ENCODE peak calls at places on chromosomes 1 and 21, in five cellular contexts. V is AG09309; S is GM12892; R is stimulated activated CD8-positive, alpha-beta memory T cell treated with anti-CD3 and anti-CD28 coated beads, Interleukin-7, amount 100 ng/mL, for 24 hours; H is T follicular helper cell. A is an unnamed sample.
A peak's percentile ranks its signal among the peaks of the same experiment; 100 is the strongest.

GRCh38 chr21:37463083-37463780 is 96.7 kb downstream of the DYRK1A start:
- DNase-seq in V (no peak), S (no peak), R (no peak), H (no peak), A (peak; percentile 57)

GRCh38 chr1:63255153-63255552 is 67.2 kb upstream of the FOXD3 start:
- DNase-seq in V (no peak), S (no peak), R (no peak), H (no peak), A (no peak)

GRCh38 chr1:60697204-60697994 is 385.0 kb upstream of the NFIA start:
- DNase-seq in V (no peak), S (no peak), R (no peak), H (no peak), A (no peak)

GRCh38 chr1:41954533-41954944 is 35.8 kb upstream of the HIVEP3 start:
- DNase-seq in V (peak; percentile 49), S (no peak), R (no peak), H (no peak), A (peak; percentile 83)

GRCh38 chr21:45097827-45098387 is 23.5 kb downstream of the ADARB1 start:
- DNase-seq in V (no peak), S (no peak), R (no peak), H (no peak), A (no peak)

GRCh38 chr1:3426956-3427535 is 27.4 kb upstream of the ARHGEF16 start:
- DNase-seq in V (no peak), S (no peak), R (no peak), H (no peak), A (no peak)

GRCh38 chr21:32423320-32423719 is 10.8 kb downstream of the EVA1C start:
- DNase-seq in V (peak; percentile 83), S (no peak), R (no peak), H (no peak), A (peak; percentile 82)

GRCh38 chr1:177983087-177983823 is 13.4 kb upstream of the SEC16B start:
- DNase-seq in V (no peak), S (no peak), R (no peak), H (no peak), A (no peak)

GRCh38 chr1:58283380-58284338 is 262.9 kb downstream of the OMA1 start:
- DNase-seq in V (no peak), S (no peak), R (no peak), H (no peak), A (no peak)

GRCh38 chr21:44771896-44772525 is 29.6 kb downstream of the UBE2G2 start:
- DNase-seq in V (no peak), S (no peak), R (no peak), H (no peak), A (no peak)

GRCh38 chr1:50959303-50959912 is 659 bp downstream of the FAF1 start:
- DNase-seq in V (no peak), S (no peak), R (no peak), H (peak; percentile 21), A (peak; percentile 46)

GRCh38 chr1:187474266-187474665 is 645.5 kb downstream of the PLA2G4A start:
- DNase-seq in V (no peak), S (no peak), R (no peak), H (no peak), A (no peak)

GRCh38 chr1:23593042-23593521 is 33.8 kb upstream of the ID3 start:
- DNase-seq in V (no peak), S (no peak), R (no peak), H (no peak), A (no peak)

GRCh38 chr1:2301607-2302291 is 73.6 kb downstream of the SKI start:
- DNase-seq in V (no peak), S (no peak), R (no peak), H (no peak), A (no peak)

GRCh38 chr1:236762410-236762809 is 32.7 kb upstream of the MTR start:
- DNase-seq in V (no peak), S (no peak), R (no peak), H (no peak), A (no peak)

GRCh38 chr1:58057820-58058219 is 488.7 kb downstream of the OMA1 start:
- DNase-seq in V (no peak), S (no peak), R (no peak), H (no peak), A (no peak)

GRCh38 chr21:43800566-43800965 is 11.2 kb downstream of the RRP1 start:
- DNase-seq in V (no peak), S (no peak), R (no peak), H (no peak), A (no peak)

GRCh38 chr1:206682111-206682510 is 2.6 kb upstream of the MAPKAPK2 start:
- DNase-seq in V (no peak), S (no peak), R (no peak), H (no peak), A (no peak)

GRCh38 chr21:29656504-29657227 is 283.1 kb downstream of the GRIK1 start:
- DNase-seq in V (peak; percentile 8), S (no peak), R (no peak), H (no peak), A (peak; percentile 25)

GRCh38 chr1:154589780-154590179 is 18.2 kb downstream of the ADAR start:
- DNase-seq in V (no peak), S (no peak), R (no peak), H (no peak), A (no peak)

GRCh38 chr21:15034126-15034848 is 30.5 kb downstream of the NRIP1 start:
- DNase-seq in V (no peak), S (no peak), R (no peak), H (no peak), A (peak; percentile 58)

GRCh38 chr21:38920631-38921398 is 115.1 kb downstream of the ETS2 start:
- DNase-seq in V (peak; percentile 50), S (no peak), R (no peak), H (no peak), A (peak; percentile 71)

GRCh38 chr21:34688145-34688544 is 19.4 kb downstream of the CLIC6 start:
- DNase-seq in V (no peak), S (no peak), R (no peak), H (no peak), A (no peak)

A was measured in HFFc6.